ENCODE peak calls at places on chromosome 16, in six cellular contexts. One of them, this sample, is unnamed.

GRCh38 chr16:473046-474043 is 47.9 kb downstream of the RAB11FIP3 start:
- DNase-seq in lower leg skin: no peak
- DNase-seq in stimulated activated CD8-positive, alpha-beta memory T cell treated with anti-CD3 and anti-CD28 coated beads, Interleukin-4, amount 100 ng/mL, for 24 hours: no peak
- DNase-seq in LoVo: no peak
- DNase-seq in activated CD4-positive, CD25-positive, alpha-beta regulatory T cell: no peak
- DNase-seq in HuH-7.5: no peak
- DNase-seq in this sample: no peak

GRCh38 chr16:15493416-15494181 is 59.2 kb downstream of the BMERB1 start:
- DNase-seq in HuH-7.5: no peak
- DNase-seq in lower leg skin: no peak
- DNase-seq in LoVo: no peak
- DNase-seq in activated CD4-positive, CD25-positive, alpha-beta regulatory T cell: no peak
- DNase-seq in stimulated activated CD8-positive, alpha-beta memory T cell treated with anti-CD3 and anti-CD28 coated beads, Interleukin-4, amount 100 ng/mL, for 24 hours: no peak
- DNase-seq in this sample: peak

GRCh38 chr16:84362410-84362809 is 5.9 kb upstream of the ATP2C2 start:
- DNase-seq in activated CD4-positive, CD25-positive, alpha-beta regulatory T cell: no peak
- DNase-seq in LoVo: no peak
- DNase-seq in HuH-7.5: no peak
- DNase-seq in lower leg skin: no peak
- DNase-seq in stimulated activated CD8-positive, alpha-beta memory T cell treated with anti-CD3 and anti-CD28 coated beads, Interleukin-4, amount 100 ng/mL, for 24 hours: no peak
- DNase-seq in this sample: no peak

GRCh38 chr16:22373662-22374310 is 633 bp downstream of the CDR2 start:
- DNase-seq in LoVo: no peak
- DNase-seq in stimulated activated CD8-positive, alpha-beta memory T cell treated with anti-CD3 and anti-CD28 coated beads, Interleukin-4, amount 100 ng/mL, for 24 hours: peak
- DNase-seq in lower leg skin: peak
- DNase-seq in activated CD4-positive, CD25-positive, alpha-beta regulatory T cell: no peak
- DNase-seq in HuH-7.5: no peak
- DNase-seq in this sample: no peak

GRCh38 chr16:83441523-83441922 is 366.3 kb upstream of the HSBP1 start:
- DNase-seq in LoVo: no peak
- DNase-seq in stimulated activated CD8-positive, alpha-beta memory T cell treated with anti-CD3 and anti-CD28 coated beads, Interleukin-4, amount 100 ng/mL, for 24 hours: no peak
- DNase-seq in HuH-7.5: no peak
- DNase-seq in activated CD4-positive, CD25-positive, alpha-beta regulatory T cell: no peak
- DNase-seq in lower leg skin: no peak
- DNase-seq in this sample: no peak

GRCh38 chr16:21033707-21034106 is 116.9 kb downstream of the DNAH3 start:
- DNase-seq in HuH-7.5: no peak
- DNase-seq in LoVo: no peak
- DNase-seq in stimulated activated CD8-positive, alpha-beta memory T cell treated with anti-CD3 and anti-CD28 coated beads, Interleukin-4, amount 100 ng/mL, for 24 hours: no peak
- DNase-seq in lower leg skin: no peak
- DNase-seq in activated CD4-positive, CD25-positive, alpha-beta regulatory T cell: no peak
- DNase-seq in this sample: peak

GRCh38 chr16:65327346-65327745 is 205.5 kb upstream of the CDH11 start:
- DNase-seq in HuH-7.5: no peak
- DNase-seq in lower leg skin: no peak
- DNase-seq in activated CD4-positive, CD25-positive, alpha-beta regulatory T cell: no peak
- DNase-seq in stimulated activated CD8-positive, alpha-beta memory T cell treated with anti-CD3 and anti-CD28 coated beads, Interleukin-4, amount 100 ng/mL, for 24 hours: no peak
- DNase-seq in LoVo: no peak
- DNase-seq in this sample: no peak

GRCh38 chr16:678858-679807 is 1.1 kb upstream of the STUB1 start:
- DNase-seq in HuH-7.5: peak
- DNase-seq in activated CD4-positive, CD25-positive, alpha-beta regulatory T cell: no peak
- DNase-seq in LoVo: peak
- DNase-seq in stimulated activated CD8-positive, alpha-beta memory T cell treated with anti-CD3 and anti-CD28 coated beads, Interleukin-4, amount 100 ng/mL, for 24 hours: peak
- DNase-seq in lower leg skin: peak
- DNase-seq in this sample: peak

GRCh38 chr16:29710227-29711219 is 31.5 kb downstream of the QPRT start:
- DNase-seq in LoVo: peak
- DNase-seq in HuH-7.5: peak
- DNase-seq in stimulated activated CD8-positive, alpha-beta memory T cell treated with anti-CD3 and anti-CD28 coated beads, Interleukin-4, amount 100 ng/mL, for 24 hours: no peak
- DNase-seq in activated CD4-positive, CD25-positive, alpha-beta regulatory T cell: no peak
- DNase-seq in lower leg skin: no peak
- DNase-seq in this sample: peak

GRCh38 chr16:14600164-14600563 is 29.9 kb downstream of the PARN start:
- DNase-seq in LoVo: no peak
- DNase-seq in lower leg skin: no peak
- DNase-seq in HuH-7.5: no peak
- DNase-seq in stimulated activated CD8-positive, alpha-beta memory T cell treated with anti-CD3 and anti-CD28 coated beads, Interleukin-4, amount 100 ng/mL, for 24 hours: no peak
- DNase-seq in activated CD4-positive, CD25-positive, alpha-beta regulatory T cell: no peak
- DNase-seq in this sample: peak

GRCh38 chr16:56932588-56933265 is 785 bp downstream of the HERPUD1 start:
- DNase-seq in stimulated activated CD8-positive, alpha-beta memory T cell treated with anti-CD3 and anti-CD28 coated beads, Interleukin-4, amount 100 ng/mL, for 24 hours: no peak
- DNase-seq in lower leg skin: peak
- DNase-seq in LoVo: peak
- DNase-seq in HuH-7.5: peak
- DNase-seq in activated CD4-positive, CD25-positive, alpha-beta regulatory T cell: no peak
- DNase-seq in this sample: peak

GRCh38 chr16:68792465-68793324 is 50.6 kb upstream of the TANGO6 start:
- DNase-seq in LoVo: no peak
- DNase-seq in activated CD4-positive, CD25-positive, alpha-beta regulatory T cell: no peak
- DNase-seq in lower leg skin: no peak
- DNase-seq in stimulated activated CD8-positive, alpha-beta memory T cell treated with anti-CD3 and anti-CD28 coated beads, Interleukin-4, amount 100 ng/mL, for 24 hours: no peak
- DNase-seq in HuH-7.5: peak
- DNase-seq in this sample: peak

GRCh38 chr16:29875206-29875605 is 12.2 kb upstream of the CDIPT start:
- DNase-seq in stimulated activated CD8-positive, alpha-beta memory T cell treated with anti-CD3 and anti-CD28 coated beads, Interleukin-4, amount 100 ng/mL, for 24 hours: no peak
- DNase-seq in lower leg skin: no peak
- DNase-seq in activated CD4-positive, CD25-positive, alpha-beta regulatory T cell: no peak
- DNase-seq in LoVo: no peak
- DNase-seq in HuH-7.5: no peak
- DNase-seq in this sample: no peak

GRCh38 chr16:70661918-70662641 is 15.7 kb downstream of the IL34 start:
- DNase-seq in stimulated activated CD8-positive, alpha-beta memory T cell treated with anti-CD3 and anti-CD28 coated beads, Interleukin-4, amount 100 ng/mL, for 24 hours: no peak
- DNase-seq in LoVo: no peak
- DNase-seq in HuH-7.5: no peak
- DNase-seq in lower leg skin: peak
- DNase-seq in activated CD4-positive, CD25-positive, alpha-beta regulatory T cell: no peak
- DNase-seq in this sample: peak

GRCh38 chr16:89274561-89275283 is 57.2 kb downstream of the ZNF778 start:
- DNase-seq in stimulated activated CD8-positive, alpha-beta memory T cell treated with anti-CD3 and anti-CD28 coated beads, Interleukin-4, amount 100 ng/mL, for 24 hours: no peak
- DNase-seq in LoVo: no peak
- DNase-seq in lower leg skin: no peak
- DNase-seq in activated CD4-positive, CD25-positive, alpha-beta regulatory T cell: no peak
- DNase-seq in HuH-7.5: no peak
- DNase-seq in this sample: no peak

GRCh38 chr16:53852678-53853077 is 148.7 kb downstream of the FTO start:
- DNase-seq in LoVo: no peak
- DNase-seq in activated CD4-positive, CD25-positive, alpha-beta regulatory T cell: no peak
- DNase-seq in stimulated activated CD8-positive, alpha-beta memory T cell treated with anti-CD3 and anti-CD28 coated beads, Interleukin-4, amount 100 ng/mL, for 24 hours: no peak
- DNase-seq in lower leg skin: no peak
- DNase-seq in HuH-7.5: no peak
- DNase-seq in this sample: peak

GRCh38 chr16:85936761-85937343 is 37.9 kb downstream of the IRF8 start:
- DNase-seq in HuH-7.5: no peak
- DNase-seq in LoVo: no peak
- DNase-seq in stimulated activated CD8-positive, alpha-beta memory T cell treated with anti-CD3 and anti-CD28 coated beads, Interleukin-4, amount 100 ng/mL, for 24 hours: no peak
- DNase-seq in lower leg skin: no peak
- DNase-seq in activated CD4-positive, CD25-positive, alpha-beta regulatory T cell: no peak
- DNase-seq in this sample: peak

GRCh38 chr16:78431701-78432100 is 332.2 kb downstream of the WWOX start:
- DNase-seq in LoVo: no peak
- DNase-seq in activated CD4-positive, CD25-positive, alpha-beta regulatory T cell: no peak
- DNase-seq in HuH-7.5: no peak
- DNase-seq in lower leg skin: no peak
- DNase-seq in stimulated activated CD8-positive, alpha-beta memory T cell treated with anti-CD3 and anti-CD28 coated beads, Interleukin-4, amount 100 ng/mL, for 24 hours: no peak
- DNase-seq in this sample: no peak

GRCh38 chr16:85363881-85364280 is 249.2 kb upstream of the GSE1 start:
- DNase-seq in HuH-7.5: no peak
- DNase-seq in stimulated activated CD8-positive, alpha-beta memory T cell treated with anti-CD3 and anti-CD28 coated beads, Interleukin-4, amount 100 ng/mL, for 24 hours: no peak
- DNase-seq in lower leg skin: no peak
- DNase-seq in activated CD4-positive, CD25-positive, alpha-beta regulatory T cell: no peak
- DNase-seq in LoVo: no peak
- DNase-seq in this sample: peak

GRCh38 chr16:55944377-55944802 is 69.2 kb upstream of the CES5A start:
- DNase-seq in stimulated activated CD8-positive, alpha-beta memory T cell treated with anti-CD3 and anti-CD28 coated beads, Interleukin-4, amount 100 ng/mL, for 24 hours: peak
- DNase-seq in LoVo: peak
- DNase-seq in lower leg skin: peak
- DNase-seq in activated CD4-positive, CD25-positive, alpha-beta regulatory T cell: no peak
- DNase-seq in HuH-7.5: peak
- DNase-seq in this sample: peak

GRCh38 chr16:1312903-1313302 is 3.5 kb downstream of the UBE2I start:
- DNase-seq in LoVo: no peak
- DNase-seq in activated CD4-positive, CD25-positive, alpha-beta regulatory T cell: no peak
- DNase-seq in stimulated activated CD8-positive, alpha-beta memory T cell treated with anti-CD3 and anti-CD28 coated beads, Interleukin-4, amount 100 ng/mL, for 24 hours: no peak
- DNase-seq in lower leg skin: no peak
- DNase-seq in HuH-7.5: no peak
- DNase-seq in this sample: no peak

GRCh38 chr16:82650804-82651203 is 24.0 kb downstream of the CDH13 start:
- DNase-seq in lower leg skin: no peak
- DNase-seq in activated CD4-positive, CD25-positive, alpha-beta regulatory T cell: no peak
- DNase-seq in stimulated activated CD8-positive, alpha-beta memory T cell treated with anti-CD3 and anti-CD28 coated beads, Interleukin-4, amount 100 ng/mL, for 24 hours: no peak
- DNase-seq in HuH-7.5: no peak
- DNase-seq in LoVo: no peak
- DNase-seq in this sample: no peak

GRCh38 chr16:70267516-70267915 is 15.8 kb upstream of the EXOSC6 start:
- DNase-seq in HuH-7.5: peak
- DNase-seq in LoVo: no peak
- DNase-seq in activated CD4-positive, CD25-positive, alpha-beta regulatory T cell: no peak
- DNase-seq in stimulated activated CD8-positive, alpha-beta memory T cell treated with anti-CD3 and anti-CD28 coated beads, Interleukin-4, amount 100 ng/mL, for 24 hours: no peak
- DNase-seq in lower leg skin: no peak
- DNase-seq in this sample: peak

GRCh38 chr16:14035092-14035491 is 36.0 kb upstream of the MRTFB start:
- DNase-seq in LoVo: no peak
- DNase-seq in stimulated activated CD8-positive, alpha-beta memory T cell treated with anti-CD3 and anti-CD28 coated beads, Interleukin-4, amount 100 ng/mL, for 24 hours: no peak
- DNase-seq in lower leg skin: no peak
- DNase-seq in activated CD4-positive, CD25-positive, alpha-beta regulatory T cell: no peak
- DNase-seq in HuH-7.5: no peak
- DNase-seq in this sample: no peak

GRCh38 chr16:81885976-81886586 is 107.0 kb downstream of the PLCG2 start:
- DNase-seq in HuH-7.5: peak
- DNase-seq in LoVo: peak
- DNase-seq in stimulated activated CD8-positive, alpha-beta memory T cell treated with anti-CD3 and anti-CD28 coated beads, Interleukin-4, amount 100 ng/mL, for 24 hours: no peak
- DNase-seq in activated CD4-positive, CD25-positive, alpha-beta regulatory T cell: no peak
- DNase-seq in lower leg skin: no peak
- DNase-seq in this sample: peak

GRCh38 chr16:57747496-57747895 is 11.9 kb downstream of the KATNB1 start:
- DNase-seq in HuH-7.5: no peak
- DNase-seq in activated CD4-positive, CD25-positive, alpha-beta regulatory T cell: no peak
- DNase-seq in stimulated activated CD8-positive, alpha-beta memory T cell treated with anti-CD3 and anti-CD28 coated beads, Interleukin-4, amount 100 ng/mL, for 24 hours: no peak
- DNase-seq in LoVo: no peak
- DNase-seq in lower leg skin: no peak
- DNase-seq in this sample: no peak

GRCh38 chr16:12436201-12436657 is 367.5 kb downstream of the CPPED1 start:
- DNase-seq in activated CD4-positive, CD25-positive, alpha-beta regulatory T cell: no peak
- DNase-seq in LoVo: no peak
- DNase-seq in HuH-7.5: no peak
- DNase-seq in stimulated activated CD8-positive, alpha-beta memory T cell treated with anti-CD3 and anti-CD28 coated beads, Interleukin-4, amount 100 ng/mL, for 24 hours: no peak
- DNase-seq in lower leg skin: no peak
- DNase-seq in this sample: no peak

GRCh38 chr16:88368994-88369393 is 13.8 kb upstream of the ZNF469 start:
- DNase-seq in LoVo: no peak
- DNase-seq in lower leg skin: no peak
- DNase-seq in stimulated activated CD8-positive, alpha-beta memory T cell treated with anti-CD3 and anti-CD28 coated beads, Interleukin-4, amount 100 ng/mL, for 24 hours: no peak
- DNase-seq in HuH-7.5: no peak
- DNase-seq in activated CD4-positive, CD25-positive, alpha-beta regulatory T cell: no peak
- DNase-seq in this sample: no peak

GRCh38 chr16:16175296-16175695 is 48.0 kb downstream of the ABCC6 start:
- DNase-seq in stimulated activated CD8-positive, alpha-beta memory T cell treated with anti-CD3 and anti-CD28 coated beads, Interleukin-4, amount 100 ng/mL, for 24 hours: no peak
- DNase-seq in activated CD4-positive, CD25-positive, alpha-beta regulatory T cell: no peak
- DNase-seq in LoVo: no peak
- DNase-seq in lower leg skin: no peak
- DNase-seq in HuH-7.5: no peak
- DNase-seq in this sample: no peak

GRCh38 chr16:74271879-74272278 is 24.7 kb upstream of the PSMD7 start:
- DNase-seq in activated CD4-positive, CD25-positive, alpha-beta regulatory T cell: no peak
- DNase-seq in lower leg skin: no peak
- DNase-seq in HuH-7.5: no peak
- DNase-seq in LoVo: no peak
- DNase-seq in stimulated activated CD8-positive, alpha-beta memory T cell treated with anti-CD3 and anti-CD28 coated beads, Interleukin-4, amount 100 ng/mL, for 24 hours: no peak
- DNase-seq in this sample: peak

GRCh38 chr16:50153648-50154368 is 702 bp downstream of the TENT4B start:
- DNase-seq in stimulated activated CD8-positive, alpha-beta memory T cell treated with anti-CD3 and anti-CD28 coated beads, Interleukin-4, amount 100 ng/mL, for 24 hours: no peak
- DNase-seq in activated CD4-positive, CD25-positive, alpha-beta regulatory T cell: no peak
- DNase-seq in HuH-7.5: peak
- DNase-seq in lower leg skin: no peak
- DNase-seq in LoVo: no peak
- DNase-seq in this sample: no peak

GRCh38 chr16:58422809-58423208 is 30.5 kb downstream of the GINS3 start:
- DNase-seq in HuH-7.5: no peak
- DNase-seq in activated CD4-positive, CD25-positive, alpha-beta regulatory T cell: no peak
- DNase-seq in LoVo: no peak
- DNase-seq in stimulated activated CD8-positive, alpha-beta memory T cell treated with anti-CD3 and anti-CD28 coated beads, Interleukin-4, amount 100 ng/mL, for 24 hours: no peak
- DNase-seq in lower leg skin: no peak
- DNase-seq in this sample: no peak

GRCh38 chr16:81995651-81996050 is 15.6 kb downstream of the SDR42E1 start:
- DNase-seq in HuH-7.5: no peak
- DNase-seq in stimulated activated CD8-positive, alpha-beta memory T cell treated with anti-CD3 and anti-CD28 coated beads, Interleukin-4, amount 100 ng/mL, for 24 hours: no peak
- DNase-seq in activated CD4-positive, CD25-positive, alpha-beta regulatory T cell: no peak
- DNase-seq in LoVo: no peak
- DNase-seq in lower leg skin: no peak
- DNase-seq in this sample: no peak